ENCODE peak calls at places on chromosomes 16 and 17, in ten cellular contexts. Z is mucosa of gallbladder, B is amniotic epithelial cell, C is left colon, N is NCI-H1436, D is GDM1, I is fibroblast of mammary gland, K is SK-MEL-5, A is fibroblast of the conjunctiva, L is B cell. M is an unnamed sample.

GRCh38 chr16:51816929-51817328 is 665.9 kb upstream of the SALL1 start:
- DNase-seq in B (peak), A (no peak), D (no peak), C (no peak), Z (no peak), N (no peak), K (no peak), I (peak), L (no peak), M (peak)

GRCh38 chr16:78993342-78993741 is 607.2 kb downstream of the MAF start:
- DNase-seq in D (no peak), I (no peak), Z (no peak), K (no peak), B (no peak), N (peak), L (no peak), A (no peak), C (no peak), M (no peak)

GRCh38 chr16:21628196-21628726 is 24.1 kb downstream of the IGSF6 start:
- DNase-seq in K (no peak), N (no peak), B (no peak), L (no peak), I (no peak), A (no peak), Z (no peak), C (no peak), D (no peak), M (no peak)

GRCh38 chr17:33647976-33648375 is 354.9 kb upstream of the ASIC2 start:
- DNase-seq in I (peak), N (no peak), D (no peak), Z (peak), L (no peak), A (no peak), B (no peak), C (peak), K (peak), M (no peak)

GRCh38 chr17:17741346-17742023 is 60.2 kb downstream of the RAI1 start:
- DNase-seq in B (no peak), A (no peak), I (no peak), N (no peak), L (no peak), K (no peak), C (no peak), Z (peak), D (no peak), M (no peak)

GRCh38 chr17:37828313-37829124 is 83.7 kb upstream of the HNF1B start:
- DNase-seq in K (no peak), N (no peak), A (peak), I (peak), L (no peak), D (peak), C (no peak), Z (no peak), B (no peak), M (peak)

GRCh38 chr17:49280061-49280460 is 49.5 kb upstream of the PHOSPHO1 start:
- DNase-seq in B (no peak), D (no peak), A (no peak), N (no peak), I (no peak), L (no peak), C (no peak), Z (no peak), K (no peak), M (no peak)

GRCh38 chr16:49660647-49661046 is 195.3 kb downstream of the ZNF423 start:
- DNase-seq in I (no peak), D (no peak), A (no peak), K (no peak), L (no peak), C (no peak), B (no peak), Z (no peak), N (no peak), M (no peak)

GRCh38 chr17:34361478-34362061 is 1.5 kb downstream of the CCL1 start:
- DNase-seq in L (peak), C (peak), B (peak), A (peak), Z (peak), N (peak), I (peak), K (peak), D (peak), M (peak)

GRCh38 chr16:88295526-88296436 is 87.0 kb upstream of the ZNF469 start:
- DNase-seq in B (no peak), D (no peak), K (no peak), C (no peak), A (no peak), L (no peak), Z (no peak), I (no peak), N (no peak), M (no peak)

GRCh38 chr17:8900626-8901585 is 33.4 kb upstream of the PIK3R6 start:
- DNase-seq in L (peak), C (no peak), B (no peak), I (no peak), N (no peak), K (no peak), Z (no peak), D (no peak), A (no peak), M (no peak)

GRCh38 chr17:49990921-49991320 is 4.1 kb downstream of the DLX3 start:
- DNase-seq in L (no peak), I (no peak), D (no peak), Z (no peak), A (no peak), K (no peak), B (no peak), C (no peak), N (no peak), M (no peak)

GRCh38 chr17:17204635-17205231 is 1.4 kb downstream of the PLD6 start:
- DNase-seq in D (no peak), C (peak), N (no peak), L (no peak), Z (no peak), A (no peak), B (no peak), I (no peak), K (no peak), M (no peak)

GRCh38 chr17:81400154-81400938 is 5.1 kb downstream of the BAHCC1 start:
- DNase-seq in A (no peak), Z (no peak), C (peak), K (peak), D (no peak), I (no peak), N (no peak), L (peak), B (peak), M (peak)

GRCh38 chr17:7838291-7839075 is 4.5 kb downstream of the KDM6B start:
- DNase-seq in A (peak), L (peak), Z (no peak), D (peak), C (peak), K (peak), I (peak), N (peak), B (peak), M (peak)

GRCh38 chr17:66715745-66716156 is 119.2 kb upstream of the CACNG5 start:
- DNase-seq in A (peak), Z (peak), N (peak), B (peak), D (peak), L (peak), C (no peak), K (peak), I (peak), M (peak)

GRCh38 chr16:29790949-29791844 is 646 bp downstream of the KIF22 start:
- DNase-seq in Z (no peak), K (no peak), B (no peak), I (no peak), D (no peak), L (no peak), C (no peak), N (no peak), A (no peak), M (no peak)

GRCh38 chr16:47043970-47044684 is 70.7 kb upstream of the DNAJA2 start:
- DNase-seq in C (no peak), L (no peak), D (no peak), B (no peak), I (no peak), K (no peak), N (no peak), Z (no peak), A (no peak), M (no peak)

GRCh38 chr16:11224096-11224893 is 31.7 kb downstream of the SOCS1 start:
- DNase-seq in K (no peak), A (no peak), D (peak), N (no peak), Z (peak), L (peak), C (peak), B (no peak), I (no peak), M (no peak)

GRCh38 chr16:4052801-4053662 is 63.2 kb downstream of the ADCY9 start:
- DNase-seq in I (peak), B (no peak), C (peak), Z (peak), N (peak), L (no peak), D (no peak), A (no peak), K (peak), M (peak)

GRCh38 chr16:7513429-7513828 is 180.8 kb downstream of the RBFOX1 start:
- DNase-seq in B (no peak), L (no peak), D (no peak), I (no peak), N (no peak), A (no peak), C (no peak), Z (no peak), K (peak), M (no peak)

GRCh38 chr17:76363107-76363801 is 9.5 kb upstream of the PRPSAP1 start:
- DNase-seq in L (no peak), N (no peak), K (no peak), A (no peak), Z (no peak), C (no peak), D (no peak), B (no peak), I (no peak), M (no peak)

GRCh38 chr17:41177727-41178271 is at the start of gene KRTAP4-2:
- DNase-seq in C (no peak), Z (no peak), B (no peak), L (no peak), A (no peak), D (no peak), N (no peak), I (no peak), K (no peak), M (no peak)

GRCh38 chr17:57670769-57671545 is 74.1 kb downstream of the CCDC182 start:
- DNase-seq in A (no peak), I (no peak), K (no peak), Z (peak), C (no peak), D (no peak), B (peak), L (no peak), N (no peak), M (no peak)

GRCh38 chr17:64950871-64951270 is 31.6 kb upstream of the LRRC37A3 start:
- DNase-seq in B (no peak), D (no peak), K (no peak), Z (no peak), N (no peak), L (no peak), A (no peak), I (no peak), C (no peak), M (peak)

GRCh38 chr17:44012874-44013273 is 1.9 kb downstream of the TMEM101 start:
- DNase-seq in C (no peak), Z (no peak), I (no peak), A (no peak), N (no peak), K (no peak), B (no peak), D (no peak), L (no peak), M (no peak)

GRCh38 chr17:74543406-74543805 is 2.5 kb downstream of the CD300C start:
- DNase-seq in A (no peak), K (no peak), N (no peak), I (no peak), Z (no peak), C (no peak), D (no peak), B (no peak), L (no peak), M (no peak)

M was measured in cardiac fibroblast.